ENCODE peak calls at places on chromosomes 7 and 10, in four cellular contexts. N, R, C and I are unnamed samples.

GRCh38 chr10:88386204-88386877 is 196.8 kb downstream of the RNLS start:
- DNase-seq in N (no peak), R (no peak), C (no peak), I (no peak)

GRCh38 chr7:157997991-157998505 is 589.6 kb downstream of the PTPRN2 start:
- DNase-seq in R (no peak), C (no peak), N (no peak), I (no peak)

GRCh38 chr7:111730476-111731300 is 168.4 kb upstream of the IMMP2L start:
- DNase-seq in C (peak; percentile 26), R (peak; percentile 32), N (peak; percentile 50), I (no peak)

GRCh38 chr10:43943825-43944360 is 295.2 kb upstream of the ZNF32 start:
- DNase-seq in R (peak; percentile 2), C (no peak), N (no peak), I (no peak)

GRCh38 chr7:36875794-36876193 is 151.5 kb upstream of the AOAH start:
- DNase-seq in R (no peak), C (peak; percentile 20), N (no peak), I (no peak)

GRCh38 chr7:93949468-93949867 is 27.9 kb downstream of the GNG11 start:
- DNase-seq in C (no peak), N (peak; percentile 14), R (peak; percentile 80), I (peak; percentile 74)

GRCh38 chr7:157751951-157752673 is 415.3 kb downstream of the DNAJB6 start:
- DNase-seq in C (no peak), R (no peak), N (no peak), I (no peak)

GRCh38 chr10:112721080-112721698 is 228.9 kb upstream of the TCF7L2 start:
- DNase-seq in R (peak; percentile 32), C (peak; percentile 60), N (no peak), I (no peak)

GRCh38 chr7:73907554-73908122 is 46.7 kb downstream of the TMEM270 start:
- DNase-seq in N (no peak), C (no peak), R (no peak), I (no peak)

GRCh38 chr10:63069318-63069717 is 63.8 kb upstream of the NRBF2 start:
- DNase-seq in N (no peak), C (no peak), R (no peak), I (no peak)

GRCh38 chr7:37901236-37901827 is 15.3 kb downstream of the SFRP4 start:
- DNase-seq in N (peak; percentile 27), C (peak; percentile 67), R (peak; percentile 40), I (peak; percentile 37)

GRCh38 chr10:119625570-119626280 is 25.5 kb upstream of the BAG3 start:
- DNase-seq in C (no peak), N (no peak), R (no peak), I (no peak)